ENCODE peak calls at places on chromosomes 12 and 14, in five cellular contexts. One of them, this sample, is unnamed.

GRCh38 chr14:69464829-69465228 is 19.7 kb upstream of the PLEKHD1 start:
- DNase-seq in ovary: no peak
- DNase-seq in brain microvascular endothelial cell: peak
- DNase-seq in HFF-Myc: peak
- DNase-seq in astrocyte of the spinal cord: peak
- DNase-seq in this sample: peak

GRCh38 chr12:26150737-26151450 is 26.1 kb upstream of the BHLHE41 start:
- DNase-seq in astrocyte of the spinal cord: peak
- DNase-seq in ovary: no peak
- DNase-seq in HFF-Myc: no peak
- DNase-seq in brain microvascular endothelial cell: peak
- DNase-seq in this sample: peak

GRCh38 chr14:22433059-22433458 is 156.0 kb downstream of the DAD1 start:
- DNase-seq in HFF-Myc: no peak
- DNase-seq in ovary: no peak
- DNase-seq in astrocyte of the spinal cord: no peak
- DNase-seq in brain microvascular endothelial cell: no peak
- DNase-seq in this sample: no peak

GRCh38 chr12:31346211-31346610 is 20.3 kb upstream of the SINHCAF start:
- DNase-seq in brain microvascular endothelial cell: no peak
- DNase-seq in astrocyte of the spinal cord: no peak
- DNase-seq in ovary: no peak
- DNase-seq in HFF-Myc: no peak
- DNase-seq in this sample: no peak

GRCh38 chr12:6925543-6926279 is 2.0 kb upstream of the ATN1 start:
- DNase-seq in astrocyte of the spinal cord: peak
- DNase-seq in HFF-Myc: peak
- DNase-seq in ovary: peak
- DNase-seq in brain microvascular endothelial cell: no peak
- DNase-seq in this sample: peak

GRCh38 chr14:101716956-101717662 is 44.4 kb upstream of the PPP2R5C start:
- DNase-seq in ovary: no peak
- DNase-seq in brain microvascular endothelial cell: no peak
- DNase-seq in astrocyte of the spinal cord: no peak
- DNase-seq in HFF-Myc: no peak
- DNase-seq in this sample: no peak

GRCh38 chr12:15629761-15630160 is 159.4 kb downstream of the EPS8 start:
- DNase-seq in ovary: no peak
- DNase-seq in HFF-Myc: no peak
- DNase-seq in astrocyte of the spinal cord: peak
- DNase-seq in brain microvascular endothelial cell: no peak
- DNase-seq in this sample: peak

GRCh38 chr12:100058482-100059029 is 73.8 kb upstream of the ANKS1B start:
- DNase-seq in astrocyte of the spinal cord: peak
- DNase-seq in HFF-Myc: peak
- DNase-seq in brain microvascular endothelial cell: peak
- DNase-seq in ovary: no peak
- DNase-seq in this sample: peak

GRCh38 chr14:75068294-75069020 is 984 bp upstream of the ZC2HC1C start:
- DNase-seq in astrocyte of the spinal cord: no peak
- DNase-seq in ovary: no peak
- DNase-seq in brain microvascular endothelial cell: no peak
- DNase-seq in HFF-Myc: no peak
- DNase-seq in this sample: no peak

GRCh38 chr12:67534671-67535070 is 113.9 kb upstream of the DYRK2 start:
- DNase-seq in ovary: peak
- DNase-seq in HFF-Myc: peak
- DNase-seq in astrocyte of the spinal cord: peak
- DNase-seq in brain microvascular endothelial cell: peak
- DNase-seq in this sample: peak

GRCh38 chr12:131385313-131386166 is 325.4 kb upstream of the SFSWAP start:
- DNase-seq in ovary: no peak
- DNase-seq in astrocyte of the spinal cord: no peak
- DNase-seq in brain microvascular endothelial cell: no peak
- DNase-seq in HFF-Myc: no peak
- DNase-seq in this sample: no peak

GRCh38 chr12:112160611-112161010 is 35.3 kb downstream of the TRAFD1 start:
- DNase-seq in ovary: no peak
- DNase-seq in HFF-Myc: no peak
- DNase-seq in brain microvascular endothelial cell: no peak
- DNase-seq in astrocyte of the spinal cord: no peak
- DNase-seq in this sample: no peak

GRCh38 chr12:124395986-124396385 is 101.1 kb downstream of the RFLNA start:
- DNase-seq in astrocyte of the spinal cord: no peak
- DNase-seq in HFF-Myc: no peak
- DNase-seq in brain microvascular endothelial cell: no peak
- DNase-seq in ovary: no peak
- DNase-seq in this sample: no peak

GRCh38 chr12:124396544-124397398 is 101.9 kb downstream of the RFLNA start:
- DNase-seq in astrocyte of the spinal cord: no peak
- DNase-seq in brain microvascular endothelial cell: no peak
- DNase-seq in ovary: peak
- DNase-seq in HFF-Myc: no peak
- DNase-seq in this sample: no peak

GRCh38 chr12:124397807-124398577 is 103.1 kb downstream of the RFLNA start:
- DNase-seq in HFF-Myc: no peak
- DNase-seq in astrocyte of the spinal cord: no peak
- DNase-seq in brain microvascular endothelial cell: no peak
- DNase-seq in ovary: peak
- DNase-seq in this sample: peak

GRCh38 chr12:124398578-124399227 is 103.8 kb downstream of the RFLNA start:
- DNase-seq in brain microvascular endothelial cell: no peak
- DNase-seq in ovary: peak
- DNase-seq in astrocyte of the spinal cord: no peak
- DNase-seq in HFF-Myc: no peak
- DNase-seq in this sample: no peak

GRCh38 chr12:124397399-124397679 is 102.4 kb downstream of the RFLNA start:
- DNase-seq in astrocyte of the spinal cord: no peak
- DNase-seq in HFF-Myc: no peak
- DNase-seq in ovary: no peak
- DNase-seq in brain microvascular endothelial cell: no peak
- DNase-seq in this sample: no peak
- TF ChIP-seq CTCF in astrocyte of the spinal cord: no peak
- TF ChIP-seq CTCF in HFF-Myc: no peak
- TF ChIP-seq CTCF in ovary: no peak
- TF ChIP-seq CTCF in brain microvascular endothelial cell: no peak
- TF ChIP-seq CTCF in this sample: no peak

GRCh38 chr12:59031313-59031712 is 111.0 kb upstream of the LRIG3 start:
- DNase-seq in HFF-Myc: no peak
- DNase-seq in astrocyte of the spinal cord: no peak
- DNase-seq in ovary: no peak
- DNase-seq in brain microvascular endothelial cell: no peak
- DNase-seq in this sample: no peak
- H3K4me3 ChIP-seq in HFF-Myc: no peak
- H3K4me3 ChIP-seq in astrocyte of the spinal cord: no peak
- H3K4me3 ChIP-seq in ovary: no peak
- H3K4me3 ChIP-seq in brain microvascular endothelial cell: no peak
- H3K4me3 ChIP-seq in this sample: no peak

GRCh38 chr14:88452231-88452630 is 66.8 kb downstream of the SPATA7 start:
- DNase-seq in ovary: no peak
- DNase-seq in brain microvascular endothelial cell: no peak
- DNase-seq in astrocyte of the spinal cord: no peak
- DNase-seq in HFF-Myc: no peak
- DNase-seq in this sample: no peak
- TF ChIP-seq CTCF in ovary: no peak
- TF ChIP-seq CTCF in brain microvascular endothelial cell: no peak
- TF ChIP-seq CTCF in astrocyte of the spinal cord: no peak
- TF ChIP-seq CTCF in HFF-Myc: no peak
- TF ChIP-seq CTCF in this sample: no peak

GRCh38 chr12:53217930-53218307 is 10.9 kb upstream of the ITGB7 start:
- DNase-seq in brain microvascular endothelial cell: peak
- DNase-seq in HFF-Myc: no peak
- DNase-seq in ovary: no peak
- DNase-seq in astrocyte of the spinal cord: no peak
- DNase-seq in this sample: peak

GRCh38 chr12:53219956-53220856 is 11.8 kb downstream of the RARG start:
- DNase-seq in astrocyte of the spinal cord: peak
- DNase-seq in brain microvascular endothelial cell: peak
- DNase-seq in HFF-Myc: no peak
- DNase-seq in ovary: peak
- DNase-seq in this sample: peak

GRCh38 chr12:53219116-53219955 is 12.3 kb upstream of the ITGB7 start:
- DNase-seq in HFF-Myc: no peak
- DNase-seq in ovary: no peak
- DNase-seq in brain microvascular endothelial cell: peak
- DNase-seq in astrocyte of the spinal cord: peak
- DNase-seq in this sample: peak

GRCh38 chr12:53217049-53217929 is 10.2 kb upstream of the ITGB7 start:
- DNase-seq in HFF-Myc: no peak
- DNase-seq in brain microvascular endothelial cell: no peak
- DNase-seq in astrocyte of the spinal cord: no peak
- DNase-seq in ovary: no peak
- DNase-seq in this sample: peak

DNA sequence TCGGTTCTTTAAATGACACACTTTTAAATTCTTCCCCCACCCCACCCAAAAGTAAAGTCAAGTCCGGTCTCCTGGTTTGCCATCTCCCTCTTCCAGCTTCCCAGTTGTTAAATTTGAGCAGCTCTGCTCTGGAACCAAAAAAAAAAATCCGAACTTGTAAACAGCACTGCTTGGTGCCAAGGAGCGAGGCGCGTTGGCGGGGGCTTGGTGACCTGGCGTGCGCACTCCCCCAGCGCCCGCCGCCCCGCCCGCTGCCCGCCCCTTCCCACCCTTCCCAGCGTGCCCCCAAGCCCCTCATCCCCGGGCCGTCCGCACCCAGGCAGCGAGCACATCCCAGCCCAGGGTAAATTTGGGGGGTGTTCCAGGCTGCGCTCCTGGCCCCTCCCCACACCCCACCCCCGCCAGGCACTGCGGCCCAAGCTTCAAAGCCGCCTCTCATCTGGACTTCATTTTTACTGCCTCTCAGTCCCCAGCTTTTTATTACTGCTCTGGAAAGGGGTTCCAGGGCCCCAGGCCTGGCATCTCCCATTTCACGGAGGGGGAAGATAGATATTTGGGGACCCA is 11.6 kb upstream of the ITGB7 start:
- DNase-seq in ovary: peak
- DNase-seq in HFF-Myc: no peak
- DNase-seq in brain microvascular endothelial cell: no peak
- DNase-seq in astrocyte of the spinal cord: no peak
- DNase-seq in this sample: peak
- H3K4me3 ChIP-seq in ovary: peak
- H3K4me3 ChIP-seq in HFF-Myc: peak
- H3K4me3 ChIP-seq in brain microvascular endothelial cell: peak
- H3K4me3 ChIP-seq in astrocyte of the spinal cord: peak
- H3K4me3 ChIP-seq in this sample: peak

DNA sequence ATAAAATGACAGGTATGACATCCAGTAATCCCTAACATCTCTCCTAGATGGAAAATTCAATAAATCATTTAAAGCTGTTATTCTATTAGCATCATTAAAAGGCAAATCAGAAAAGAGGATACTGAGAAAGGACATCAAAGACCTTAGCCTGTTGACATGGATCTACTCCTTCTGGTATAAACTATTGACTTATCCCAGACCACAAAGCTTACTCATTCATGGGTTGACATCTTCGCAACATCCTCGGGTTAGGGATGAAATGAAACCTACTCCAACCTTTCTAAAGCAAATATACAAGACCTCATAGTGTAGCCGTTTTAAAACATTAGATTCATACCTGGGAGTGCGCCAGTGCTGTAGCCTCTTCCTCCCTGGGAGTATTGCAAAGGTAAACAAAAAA is 191.5 kb upstream of the BTG1 start:
- DNase-seq in brain microvascular endothelial cell: no peak
- DNase-seq in ovary: no peak
- DNase-seq in HFF-Myc: no peak
- DNase-seq in astrocyte of the spinal cord: no peak
- DNase-seq in this sample: peak
- TF ChIP-seq CTCF in brain microvascular endothelial cell: no peak
- TF ChIP-seq CTCF in ovary: no peak
- TF ChIP-seq CTCF in HFF-Myc: no peak
- TF ChIP-seq CTCF in astrocyte of the spinal cord: no peak
- TF ChIP-seq CTCF in this sample: no peak

GRCh38 chr12:83196694-83197350 is 510.1 kb downstream of the TMTC2 start:
- DNase-seq in ovary: no peak
- DNase-seq in brain microvascular endothelial cell: no peak
- DNase-seq in astrocyte of the spinal cord: no peak
- DNase-seq in HFF-Myc: no peak
- DNase-seq in this sample: no peak
- H3K4me3 ChIP-seq in ovary: no peak
- H3K4me3 ChIP-seq in brain microvascular endothelial cell: no peak
- H3K4me3 ChIP-seq in astrocyte of the spinal cord: no peak
- H3K4me3 ChIP-seq in HFF-Myc: no peak
- H3K4me3 ChIP-seq in this sample: no peak

GRCh38 chr12:3152013-3152412 is 74.8 kb downstream of the TSPAN9 start:
- DNase-seq in astrocyte of the spinal cord: no peak
- DNase-seq in HFF-Myc: no peak
- DNase-seq in ovary: no peak
- DNase-seq in brain microvascular endothelial cell: peak
- DNase-seq in this sample: peak

GRCh38 chr12:3150820-3151590 is 73.8 kb downstream of the TSPAN9 start:
- DNase-seq in brain microvascular endothelial cell: no peak
- DNase-seq in ovary: no peak
- DNase-seq in HFF-Myc: no peak
- DNase-seq in astrocyte of the spinal cord: peak
- DNase-seq in this sample: peak

GRCh38 chr12:3150308-3150670 is 73.1 kb downstream of the TSPAN9 start:
- DNase-seq in ovary: no peak
- DNase-seq in brain microvascular endothelial cell: no peak
- DNase-seq in astrocyte of the spinal cord: no peak
- DNase-seq in HFF-Myc: no peak
- DNase-seq in this sample: no peak

GRCh38 chr12:3154006-3154405 is 76.8 kb downstream of the TSPAN9 start:
- DNase-seq in ovary: no peak
- DNase-seq in astrocyte of the spinal cord: no peak
- DNase-seq in brain microvascular endothelial cell: no peak
- DNase-seq in HFF-Myc: no peak
- DNase-seq in this sample: no peak

GRCh38 chr12:3152892-3153291 is 75.7 kb downstream of the TSPAN9 start:
- DNase-seq in brain microvascular endothelial cell: no peak
- DNase-seq in HFF-Myc: no peak
- DNase-seq in astrocyte of the spinal cord: no peak
- DNase-seq in ovary: no peak
- DNase-seq in this sample: no peak
- TF ChIP-seq CTCF in brain microvascular endothelial cell: no peak
- TF ChIP-seq CTCF in HFF-Myc: no peak
- TF ChIP-seq CTCF in astrocyte of the spinal cord: no peak
- TF ChIP-seq CTCF in ovary: no peak
- TF ChIP-seq CTCF in this sample: no peak

GRCh38 chr12:24864796-24865125 is 84.1 kb downstream of the BCAT1 start:
- DNase-seq in HFF-Myc: no peak
- DNase-seq in brain microvascular endothelial cell: peak
- DNase-seq in astrocyte of the spinal cord: peak
- DNase-seq in ovary: no peak
- DNase-seq in this sample: no peak

GRCh38 chr12:24860546-24860945 is 88.4 kb downstream of the BCAT1 start:
- DNase-seq in brain microvascular endothelial cell: peak
- DNase-seq in astrocyte of the spinal cord: peak
- DNase-seq in ovary: no peak
- DNase-seq in HFF-Myc: no peak
- DNase-seq in this sample: no peak

GRCh38 chr12:24856541-24856940 is 92.4 kb downstream of the BCAT1 start:
- DNase-seq in HFF-Myc: no peak
- DNase-seq in astrocyte of the spinal cord: no peak
- DNase-seq in brain microvascular endothelial cell: no peak
- DNase-seq in ovary: no peak
- DNase-seq in this sample: no peak

GRCh38 chr12:24861751-24862575 is 86.9 kb downstream of the BCAT1 start:
- DNase-seq in astrocyte of the spinal cord: peak
- DNase-seq in ovary: no peak
- DNase-seq in HFF-Myc: no peak
- DNase-seq in brain microvascular endothelial cell: peak
- DNase-seq in this sample: no peak
- H3K4me3 ChIP-seq in astrocyte of the spinal cord: no peak
- H3K4me3 ChIP-seq in ovary: no peak
- H3K4me3 ChIP-seq in HFF-Myc: no peak
- H3K4me3 ChIP-seq in brain microvascular endothelial cell: no peak
- H3K4me3 ChIP-seq in this sample: no peak